ENCODE peak calls at places on chromosomes 13 and 19, in nine cellular contexts. B is K562, L is A549, Q is suprapubic skin, K is tibial nerve, I is stomach, Y is sigmoid colon, U is transverse colon, A is SK-N-SH. X is an unnamed sample.
A peak's percentile ranks its signal among the peaks of the same experiment; 100 is the strongest.

GRCh38 chr13:27917121-27917947 is 2.5 kb upstream of the PDX1 start:
- DNase-seq in B (no peak), K (no peak), Y (no peak), A (no peak), U (no peak), L (no peak), Q (no peak), I (no peak), X (no peak)

GRCh38 chr13:41822560-41822959 is 138.3 kb downstream of the VWA8 start:
- DNase-seq in L (no peak), B (no peak), U (no peak), Y (no peak), Q (no peak), K (no peak), I (no peak), A (no peak), X (no peak)

GRCh38 chr19:8697671-8698432 is 743 bp downstream of the ACTL9 start:
- DNase-seq in A (peak; percentile 61), I (no peak), B (peak; percentile 40), L (no peak), K (no peak), Y (no peak), Q (no peak), U (no peak), X (no peak)

GRCh38 chr13:32878172-32878571 is 138.1 kb upstream of the KL start:
- DNase-seq in L (peak; percentile 25), U (no peak), K (no peak), B (no peak), A (no peak), Y (no peak), Q (no peak), I (no peak), X (no peak)

GRCh38 chr13:76455960-76456359 is 430.2 kb downstream of the KCTD12 start:
- DNase-seq in B (no peak), Q (no peak), U (no peak), A (no peak), I (no peak), L (no peak), Y (no peak), K (no peak), X (no peak)

GRCh38 chr13:95060120-95060519 is 241.1 kb downstream of the ABCC4 start:
- DNase-seq in L (no peak), I (no peak), K (no peak), Y (no peak), Q (no peak), A (no peak), B (no peak), U (no peak), X (no peak)

GRCh38 chr19:33196446-33197193 is 2.5 kb downstream of the LRP3 start:
- DNase-seq in B (no peak), I (no peak), K (no peak), A (no peak), Y (no peak), Q (no peak), L (no peak), U (no peak), X (no peak)

GRCh38 chr13:48232420-48233096 is 448 bp upstream of the ITM2B start:
- DNase-seq in Y (peak; percentile 72), L (peak; percentile 26), K (no peak), I (peak; percentile 35), U (peak; percentile 52), A (no peak), B (no peak), Q (peak; percentile 77), X (no peak)

GRCh38 chr13:18952225-18953016 is 229.2 kb downstream of the TUBA3C start:
- DNase-seq in K (no peak), L (no peak), I (no peak), Y (no peak), U (no peak), B (no peak), Q (no peak), A (no peak), X (no peak)

GRCh38 chr13:39952244-39953233 is 297.1 kb downstream of the COG6 start:
- DNase-seq in K (no peak), Q (no peak), Y (no peak), B (no peak), I (no peak), A (no peak), U (no peak), L (no peak), X (no peak)

GRCh38 chr19:7512400-7512851 is 3.5 kb upstream of the ZNF358 start:
- DNase-seq in Y (no peak), Q (no peak), I (no peak), K (no peak), U (no peak), L (peak; percentile 34), A (no peak), B (peak; percentile 71), X (no peak)

GRCh38 chr13:101545521-101545920 is 93.0 kb downstream of the ITGBL1 start:
- DNase-seq in I (no peak), B (no peak), A (no peak), L (no peak), U (no peak), Q (no peak), Y (no peak), K (no peak), X (no peak)

GRCh38 chr19:57664269-57665127 is 4.2 kb upstream of the ZSCAN4 start:
- DNase-seq in I (peak; percentile 31), Y (peak; percentile 75), Q (no peak), U (peak; percentile 48), B (peak; percentile 65), L (no peak), A (peak; percentile 89), K (no peak), X (peak; percentile 64)

GRCh38 chr13:114339779-114340534 is 25.7 kb downstream of the CHAMP1 start:
- DNase-seq in Q (no peak), A (peak; percentile 70), L (peak; percentile 59), U (peak; percentile 59), B (no peak), I (peak; percentile 53), K (no peak), Y (peak; percentile 74), X (no peak)

GRCh38 chr19:27777726-27778125 is 1435.2 kb downstream of the UQCRFS1 start:
- DNase-seq in L (peak; percentile 52), I (no peak), K (no peak), A (no peak), Y (no peak), U (no peak), B (no peak), Q (no peak), X (no peak)

GRCh38 chr13:111484129-111484925 is 163.9 kb downstream of the TEX29 start:
- DNase-seq in L (no peak), A (no peak), U (no peak), K (no peak), B (no peak), I (peak; percentile 17), Q (no peak), Y (no peak), X (no peak)
- TF ChIP-seq EP300 in L (no peak), A (no peak), U (no peak), K (no peak), B (no peak), I (no peak), Q (no peak), Y (no peak), X (no peak)

DNA sequence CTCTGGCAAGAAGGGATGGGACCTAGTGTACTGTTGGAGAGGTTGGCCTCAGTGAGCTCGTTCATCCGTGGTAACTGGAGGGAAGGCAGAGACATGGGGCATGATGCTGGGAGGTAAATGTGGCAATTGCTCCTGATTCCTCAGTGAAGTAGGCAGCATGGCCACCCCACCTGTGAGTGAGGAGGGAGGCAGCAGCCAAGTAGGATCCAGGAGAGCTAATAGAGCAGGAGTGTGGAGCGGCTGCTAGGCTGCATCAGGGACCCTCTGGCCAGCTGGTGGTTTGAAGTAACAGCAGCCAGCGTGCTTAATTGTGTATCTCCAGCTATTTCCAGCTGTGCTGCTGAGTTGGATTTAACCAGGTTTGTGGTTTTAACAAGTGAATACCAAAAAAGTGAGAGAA is 24.7 kb downstream of the TM9SF2 start:
- DNase-seq in K (no peak), A (no peak), B (no peak), U (no peak), I (no peak), Q (no peak), Y (no peak), L (no peak), X (no peak)
- H3K4me1 ChIP-seq in K (no peaks in the 10 kb centered on the region), A (no peaks in the 10 kb centered on the region), B (peaks cover 8% of the 10 kb centered on the region), U (no peaks in the 10 kb centered on the region), I (no peaks in the 10 kb centered on the region), Q (no peaks in the 10 kb centered on the region), Y (no peaks in the 10 kb centered on the region), L (no peaks in the 10 kb centered on the region), X (no peaks in the 10 kb centered on the region)

GRCh38 chr13:93262729-93263128 is 36.1 kb downstream of the GPC6 start:
- DNase-seq in A (no peak), L (peak; percentile 48), Q (no peak), U (no peak), B (no peak), K (no peak), Y (no peak), I (no peak), X (no peak)

GRCh38 chr13:93265800-93266199 is 39.2 kb downstream of the GPC6 start:
- DNase-seq in L (no peak), B (no peak), U (no peak), Y (no peak), K (no peak), A (no peak), Q (no peak), I (no peak), X (no peak)

GRCh38 chr13:93256998-93257397 is 30.4 kb downstream of the GPC6 start:
- DNase-seq in Y (no peak), I (no peak), K (no peak), B (no peak), U (no peak), L (no peak), A (no peak), Q (no peak), X (no peak)

GRCh38 chr13:93259527-93260080 is 33.0 kb downstream of the GPC6 start:
- DNase-seq in Q (no peak), Y (no peak), K (no peak), I (no peak), L (no peak), B (no peak), A (no peak), U (no peak), X (no peak)

GRCh38 chr13:93260591-93260990 is 34.0 kb downstream of the GPC6 start:
- DNase-seq in L (no peak), U (no peak), I (no peak), B (no peak), Y (no peak), A (no peak), Q (no peak), K (no peak), X (no peak)
- TF ChIP-seq EP300 in L (no peak), U (no peak), I (no peak), B (no peak), Y (no peak), A (no peak), Q (no peak), K (peak; percentile 33), X (no peak)

GRCh38 chr19:56116606-56117005 is 4.5 kb downstream of the ZNF787 start:
- DNase-seq in K (no peak), Y (no peak), Q (no peak), B (no peak), I (no peak), L (no peak), A (no peak), U (no peak), X (no peak)
- H3K4me1 ChIP-seq in K (peaks cover 39% of the 10 kb centered on the region), Y (peaks cover 73% of the 10 kb centered on the region), Q (peaks cover 81% of the 10 kb centered on the region), B (peaks cover 13% of the 10 kb centered on the region), I (peaks cover 85% of the 10 kb centered on the region), L (peaks cover 21% of the 10 kb centered on the region), A (peaks cover 35% of the 10 kb centered on the region), U (peaks cover 46% of the 10 kb centered on the region), X (peaks cover 27% of the 10 kb centered on the region)